ENCODE peak calls at places on chromosomes 1 and 21, in ten cellular contexts. K is neural progenitor cell, B is testis, A is pancreas, G is ascending aorta, C is astrocyte, J is left ventricle myocardium inferior, U is hepatocyte, M is HepG2, F is uterus. V is an unnamed sample.

GRCh38 chr1:179877586-179878265 is at the start of gene TOR1AIP2:
- DNase-seq in U (peak), J (peak), M (peak), A (peak), C (peak), K (peak), B (peak), F (peak), G (peak), V (peak)

GRCh38 chr1:2393471-2393877 is 1.8 kb downstream of the RER1 start:
- DNase-seq in C (no peak), G (no peak), A (peak), K (no peak), J (no peak), U (peak), F (no peak), B (no peak), M (peak), V (no peak)

GRCh38 chr1:53981220-53981619 is 35.1 kb downstream of the LRRC42 start:
- DNase-seq in A (no peak), K (no peak), U (no peak), B (no peak), G (no peak), J (no peak), F (no peak), C (no peak), M (peak), V (no peak)

GRCh38 chr1:209504571-209504970 is 78.9 kb upstream of the CAMK1G start:
- DNase-seq in G (no peak), F (no peak), C (no peak), K (no peak), A (no peak), M (no peak), B (no peak), J (no peak), U (no peak), V (no peak)

GRCh38 chr1:172827301-172827700 is 168.4 kb downstream of the FASLG start:
- DNase-seq in U (no peak), M (no peak), F (no peak), A (no peak), G (no peak), J (no peak), C (no peak), K (no peak), B (no peak), V (no peak)

GRCh38 chr1:42949312-42950145 is 9.1 kb downstream of the SLC2A1 start:
- DNase-seq in B (no peak), F (no peak), C (peak), K (no peak), M (no peak), G (no peak), A (no peak), U (no peak), J (no peak), V (no peak)

GRCh38 chr21:41611966-41612606 is 104.1 kb upstream of the TMPRSS2 start:
- DNase-seq in U (peak), M (peak), B (no peak), F (no peak), J (no peak), G (no peak), K (peak), A (peak), C (peak), V (no peak)

GRCh38 chr1:99441234-99442095 is 177.2 kb downstream of the PLPPR4 start:
- DNase-seq in C (peak), B (no peak), K (no peak), G (no peak), F (no peak), J (no peak), A (no peak), M (no peak), U (peak), V (no peak)

GRCh38 chr1:222329493-222330045 is 218.3 kb downstream of the HHIPL2 start:
- DNase-seq in M (no peak), B (no peak), A (no peak), U (no peak), K (no peak), F (no peak), C (no peak), G (no peak), J (no peak), V (no peak)

GRCh38 chr1:176789571-176790090 is 326.7 kb downstream of the PAPPA2 start:
- DNase-seq in M (no peak), C (peak), F (no peak), B (no peak), K (no peak), U (no peak), G (no peak), J (no peak), A (no peak), V (no peak)

GRCh38 chr1:222165625-222166024 is 382.3 kb downstream of the HHIPL2 start:
- DNase-seq in B (peak), C (no peak), F (no peak), U (no peak), M (no peak), G (no peak), J (no peak), A (no peak), K (no peak), V (no peak)

GRCh38 chr1:201334325-201335173 is 42.9 kb downstream of the TNNT2 start:
- DNase-seq in K (no peak), F (no peak), C (no peak), J (no peak), M (no peak), A (no peak), U (no peak), B (no peak), G (no peak), V (no peak)

GRCh38 chr21:32604484-32604883 is 7.7 kb downstream of the CFAP298 start:
- DNase-seq in B (no peak), J (no peak), C (no peak), A (no peak), G (no peak), U (no peak), K (peak), M (no peak), F (no peak), V (no peak)

GRCh38 chr1:222792744-222793143 is 22.1 kb upstream of the DISP1 start:
- DNase-seq in A (no peak), U (peak), B (no peak), K (peak), M (no peak), G (no peak), F (no peak), C (no peak), J (no peak), V (no peak)

GRCh38 chr1:245306628-245307410 is 152.0 kb downstream of the KIF26B start:
- DNase-seq in A (no peak), M (no peak), C (no peak), G (no peak), K (no peak), B (no peak), U (no peak), J (no peak), F (no peak), V (no peak)
- H3K27ac ChIP-seq in A (no peak), M (no peak), C (no peak), G (no peak), K (no peak), B (no peak), U (no peak), J (no peak), F (no peak), V (no peak)

DNA sequence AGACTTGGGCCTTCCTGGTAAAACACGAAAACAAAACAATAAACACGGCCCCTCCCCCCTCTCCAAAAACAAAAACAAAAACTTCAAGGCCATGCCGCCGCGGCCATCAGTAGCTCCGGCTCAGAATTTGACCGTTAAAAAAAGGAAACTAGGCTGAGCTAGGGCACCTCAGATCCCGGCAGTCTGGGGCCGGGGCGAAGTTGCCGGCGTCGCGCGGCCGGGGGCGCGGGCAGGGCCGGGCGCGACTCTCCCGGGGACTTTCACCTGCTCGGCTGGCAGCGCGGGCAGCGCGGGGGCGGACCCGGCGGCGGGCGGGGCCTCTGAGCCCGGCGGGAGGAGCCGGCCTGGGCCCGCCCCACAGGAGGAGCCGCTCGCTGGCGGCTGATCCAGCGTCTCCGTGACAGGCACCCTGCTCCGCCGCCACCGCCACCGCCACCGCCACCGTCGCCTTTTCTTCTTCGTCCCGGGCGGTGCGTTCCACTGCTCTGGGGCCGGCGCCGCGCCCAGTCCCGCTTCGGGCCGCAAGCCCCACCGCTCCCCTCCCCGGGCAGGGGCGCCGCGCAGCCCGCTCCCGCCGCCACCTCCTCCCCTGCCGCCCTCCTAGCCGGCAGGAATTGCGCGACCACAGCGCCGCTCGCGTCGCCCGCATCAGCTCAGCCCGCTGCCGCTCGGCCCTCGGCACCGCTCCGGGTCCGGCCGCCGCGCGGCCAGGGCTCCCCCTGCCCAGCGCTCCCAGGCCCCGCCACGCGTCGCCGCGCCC is at the start of gene NOS1AP:
- DNase-seq in K (peak), G (no peak), M (peak), B (peak), A (peak), J (peak), C (no peak), U (peak), F (peak), V (peak)
- TF ChIP-seq CTCF in K (peak), G (no peak), M (no peak), B (no peak), A (no peak), J (no peak), C (no peak), U (no peak), F (peak), V (no peak)

GRCh38 chr1:47325530-47325929 is 8.1 kb upstream of the CMPK1 start:
- DNase-seq in C (no peak), U (peak), B (no peak), G (no peak), F (no peak), M (no peak), A (no peak), K (no peak), J (no peak), V (no peak)
- H3K27ac ChIP-seq in C (no peak), U (peak), B (no peak), G (no peak), F (no peak), M (no peak), A (peak), K (no peak), J (no peak), V (no peak)

DNA sequence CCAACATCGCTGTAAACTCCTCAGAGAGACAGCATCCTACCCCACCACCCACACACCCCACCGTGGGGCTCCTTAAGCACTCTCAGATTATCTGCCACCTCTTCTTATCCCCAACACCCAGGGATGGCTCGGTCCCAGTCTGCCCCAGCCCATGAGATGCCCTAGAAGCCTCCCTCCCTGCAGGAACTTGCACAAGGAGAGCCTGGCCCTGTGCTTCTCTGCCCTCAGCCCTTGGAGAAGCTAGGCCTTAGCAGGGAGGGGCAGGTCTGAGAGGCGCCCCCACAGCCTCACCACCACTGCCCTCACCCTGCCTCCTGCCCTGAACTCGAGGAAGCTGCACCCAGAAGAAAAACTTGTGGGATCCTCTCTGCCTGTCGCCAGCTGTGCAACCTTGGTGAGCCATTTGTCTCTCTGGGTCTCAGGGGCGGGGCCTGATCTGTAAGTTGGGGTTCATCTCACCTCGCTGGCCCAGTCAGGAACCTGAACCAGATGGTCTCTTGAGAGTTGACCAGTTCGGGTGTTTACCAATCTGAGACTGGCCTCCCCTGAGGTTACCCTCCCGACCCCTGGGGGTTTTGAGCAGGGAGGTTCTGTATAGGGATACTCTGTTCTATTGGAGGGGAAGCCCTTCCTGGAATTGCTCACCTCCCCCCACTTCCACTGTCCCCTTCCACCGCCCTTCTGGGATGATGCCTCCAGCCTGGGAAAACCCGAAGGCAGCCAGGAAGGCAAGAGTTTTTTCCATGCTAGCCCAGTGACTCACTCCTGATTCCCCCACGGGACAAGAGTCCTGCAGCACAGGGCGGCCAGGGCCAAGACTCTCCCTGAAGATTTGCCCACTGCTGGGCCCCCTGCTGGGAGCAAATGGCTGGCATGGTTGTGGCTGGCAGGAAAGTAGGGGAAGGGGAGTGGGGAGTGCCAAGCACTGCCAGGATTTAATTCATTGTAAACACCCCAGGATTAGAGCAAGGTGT is at the start of gene S100A3:
- DNase-seq in M (no peak), A (peak), C (peak), U (peak), K (no peak), G (no peak), J (peak), F (peak), B (no peak), V (no peak)
- TF ChIP-seq CTCF in M (no peak), A (no peak), C (no peak), U (no peak), K (no peak), G (no peak), J (peak), F (peak), B (no peak), V (no peak)

DNA sequence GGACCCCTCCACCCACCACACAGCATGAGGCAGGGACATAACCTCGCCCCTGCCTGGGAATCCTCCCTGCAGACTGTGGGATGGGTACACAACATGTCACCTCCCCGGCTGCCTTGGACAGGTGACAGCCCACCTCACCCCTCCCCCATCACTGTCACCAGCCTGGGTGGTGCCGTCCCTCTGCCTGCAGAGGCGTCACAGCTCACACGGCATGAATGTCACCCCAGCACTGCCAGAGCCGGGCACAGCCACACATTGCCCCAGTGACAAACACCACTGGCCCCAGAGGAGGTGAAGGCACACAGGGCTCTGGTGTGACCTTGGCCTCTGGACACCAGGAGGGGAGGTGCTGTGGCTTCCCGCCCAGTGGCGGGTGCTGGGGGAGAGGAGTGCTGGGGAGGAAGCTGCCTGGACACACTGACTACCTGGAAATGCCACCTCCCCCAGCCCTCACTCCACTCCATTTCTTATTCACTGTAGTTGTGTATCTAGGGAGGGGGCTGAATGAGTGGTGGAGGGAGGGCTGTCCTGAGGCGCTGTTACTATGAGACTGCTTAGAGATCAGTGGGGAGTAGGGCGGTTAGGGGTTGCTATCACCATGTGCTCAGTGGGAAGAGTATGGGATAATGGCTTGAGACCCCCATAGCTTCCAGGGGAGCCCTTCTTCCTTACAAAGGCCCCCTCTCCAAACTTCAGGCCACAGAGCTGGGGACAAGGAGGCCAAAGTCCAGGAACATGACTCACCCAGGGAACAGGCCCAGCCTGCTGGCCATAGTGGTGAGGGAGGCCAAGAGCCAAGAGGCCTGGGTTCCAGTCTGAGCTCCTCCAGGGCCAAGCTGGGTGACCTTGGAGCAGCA is 40.3 kb downstream of the AHDC1 start:
- DNase-seq in A (peak), J (peak), K (no peak), G (no peak), U (peak), M (peak), B (peak), C (peak), F (peak), V (no peak)
- H3K27ac ChIP-seq in A (peak), J (peak), K (peak), G (peak), U (peak), M (peak), B (peak), C (no peak), F (peak), V (no peak)

GRCh38 chr21:45918835-45919467 is 62.6 kb upstream of the COL6A1 start:
- DNase-seq in U (no peak), M (no peak), K (no peak), A (no peak), F (no peak), C (no peak), J (no peak), G (no peak), B (no peak), V (no peak)
- TF ChIP-seq CTCF in U (no peak), M (no peak), K (no peak), A (no peak), F (no peak), C (no peak), J (no peak), G (no peak), B (no peak), V (no peak)

GRCh38 chr1:44264143-44264542 is 50.9 kb downstream of the DMAP1 start:
- DNase-seq in C (no peak), K (no peak), G (no peak), U (no peak), J (no peak), M (no peak), F (no peak), B (no peak), A (no peak), V (no peak)

GRCh38 chr1:44262414-44262813 is 49.1 kb downstream of the DMAP1 start:
- DNase-seq in K (no peak), G (no peak), A (no peak), U (no peak), C (no peak), M (no peak), J (no peak), F (no peak), B (no peak), V (no peak)

GRCh38 chr1:44261963-44262362 is 48.7 kb downstream of the DMAP1 start:
- DNase-seq in G (no peak), A (no peak), B (no peak), K (no peak), J (no peak), F (no peak), M (no peak), U (no peak), C (no peak), V (no peak)

GRCh38 chr1:44261475-44261853 is 48.2 kb downstream of the DMAP1 start:
- DNase-seq in G (no peak), A (no peak), K (peak), C (no peak), M (no peak), U (no peak), J (no peak), B (no peak), F (no peak), V (peak)

DNA sequence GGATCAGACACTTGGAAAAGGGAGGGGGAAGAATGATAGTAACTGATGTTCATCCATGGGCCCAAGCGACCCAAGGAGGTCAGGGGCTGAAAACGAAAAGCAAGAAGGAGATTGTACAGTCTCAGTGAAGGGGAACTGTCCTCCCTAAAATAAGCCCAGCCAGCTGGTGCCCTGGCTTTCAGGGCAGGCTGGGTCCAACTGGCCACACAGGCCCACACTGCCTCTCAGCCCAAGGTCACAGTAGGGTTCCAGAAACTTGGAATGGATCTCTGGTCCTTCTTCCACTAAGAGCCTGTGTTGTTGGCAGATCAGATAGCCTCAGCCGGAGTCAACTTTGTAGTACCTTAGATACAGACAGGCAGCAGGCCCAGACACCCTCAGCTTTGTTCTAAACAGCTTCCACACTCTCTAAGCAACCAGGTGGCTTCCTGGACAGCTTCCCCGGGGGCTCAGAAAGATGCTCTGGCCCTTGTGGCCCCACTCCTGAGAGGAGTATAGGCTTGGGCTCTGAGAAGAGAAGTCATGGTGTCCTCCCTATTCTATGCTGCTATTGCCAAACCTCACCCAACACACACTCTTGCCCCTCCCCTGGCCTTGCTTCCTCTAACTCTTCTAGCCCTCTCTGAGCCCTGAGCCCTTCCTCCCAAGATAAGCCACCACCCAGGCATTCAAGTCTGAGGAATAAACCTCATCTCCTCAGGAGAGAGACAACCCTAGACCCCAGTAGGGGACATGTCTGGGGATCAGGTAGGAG is 50.1 kb downstream of the DMAP1 start:
- DNase-seq in U (no peak), C (no peak), F (no peak), K (no peak), G (no peak), M (no peak), B (no peak), A (no peak), J (no peak), V (no peak)
- H3K27ac ChIP-seq in U (no peak), C (no peak), F (no peak), K (no peak), G (no peak), M (no peak), B (no peak), A (no peak), J (no peak), V (no peak)